ENCODE peak calls at places on chromosome 22, in five cellular contexts. One of them, this sample, is unnamed.

GRCh38 chr22:22111267-22111751 is 128.7 kb upstream of the TOP3B start:
- DNase-seq in GM23338: no peak
- DNase-seq in fibroblast of the aortic adventitia: peak; percentile 77
- DNase-seq in HTR-8/SVneo: peak; percentile 44
- DNase-seq in NCI-H510A treated with DMSO at 0.1 percent for 48 hours: no peak
- DNase-seq in this sample: no peak

GRCh38 chr22:29555065-29555644 is 1.6 kb upstream of the THOC5 start:
- DNase-seq in GM23338: no peak
- DNase-seq in fibroblast of the aortic adventitia: peak; percentile 6
- DNase-seq in HTR-8/SVneo: no peak
- DNase-seq in NCI-H510A treated with DMSO at 0.1 percent for 48 hours: no peak
- DNase-seq in this sample: no peak

GRCh38 chr22:46815132-46815531 is 52.7 kb downstream of the TBC1D22A start:
- DNase-seq in GM23338: no peak
- DNase-seq in fibroblast of the aortic adventitia: no peak
- DNase-seq in HTR-8/SVneo: no peak
- DNase-seq in NCI-H510A treated with DMSO at 0.1 percent for 48 hours: no peak
- DNase-seq in this sample: no peak

GRCh38 chr22:48204296-48204695 is 1441.8 kb downstream of the TBC1D22A start:
- DNase-seq in GM23338: no peak
- DNase-seq in fibroblast of the aortic adventitia: no peak
- DNase-seq in HTR-8/SVneo: no peak
- DNase-seq in NCI-H510A treated with DMSO at 0.1 percent for 48 hours: no peak
- DNase-seq in this sample: no peak

GRCh38 chr22:43228330-43228729 is 41.4 kb upstream of the TTLL12 start:
- DNase-seq in GM23338: peak; percentile 88
- DNase-seq in fibroblast of the aortic adventitia: peak; percentile 16
- DNase-seq in HTR-8/SVneo: peak; percentile 43
- DNase-seq in NCI-H510A treated with DMSO at 0.1 percent for 48 hours: no peak
- DNase-seq in this sample: peak; percentile 10

GRCh38 chr22:40436460-40437431 is 66.4 kb downstream of the SGSM3 start:
- DNase-seq in GM23338: peak; percentile 79
- DNase-seq in fibroblast of the aortic adventitia: peak; percentile 86
- DNase-seq in HTR-8/SVneo: peak; percentile 29
- DNase-seq in NCI-H510A treated with DMSO at 0.1 percent for 48 hours: peak; percentile 59
- DNase-seq in this sample: peak; percentile 53

GRCh38 chr22:24810043-24810749 is 4.2 kb downstream of the SGSM1 start:
- DNase-seq in GM23338: peak; percentile 66
- DNase-seq in fibroblast of the aortic adventitia: no peak
- DNase-seq in HTR-8/SVneo: no peak
- DNase-seq in NCI-H510A treated with DMSO at 0.1 percent for 48 hours: no peak
- DNase-seq in this sample: no peak

GRCh38 chr22:25219211-25219689 is at the start of gene CRYBB2:
- DNase-seq in GM23338: no peak
- DNase-seq in fibroblast of the aortic adventitia: no peak
- DNase-seq in HTR-8/SVneo: no peak
- DNase-seq in NCI-H510A treated with DMSO at 0.1 percent for 48 hours: no peak
- DNase-seq in this sample: no peak

GRCh38 chr22:36277482-36278291 is 24.8 kb downstream of the APOL1 start:
- DNase-seq in GM23338: peak; percentile 87
- DNase-seq in fibroblast of the aortic adventitia: peak; percentile 69
- DNase-seq in HTR-8/SVneo: peak; percentile 44
- DNase-seq in NCI-H510A treated with DMSO at 0.1 percent for 48 hours: peak; percentile 8
- DNase-seq in this sample: peak; percentile 40

GRCh38 chr22:29536411-29536810 is 17.1 kb downstream of the THOC5 start:
- DNase-seq in GM23338: no peak
- DNase-seq in fibroblast of the aortic adventitia: no peak
- DNase-seq in HTR-8/SVneo: no peak
- DNase-seq in NCI-H510A treated with DMSO at 0.1 percent for 48 hours: no peak
- DNase-seq in this sample: no peak

GRCh38 chr22:28883657-28883916 is 215 bp downstream of the ZNRF3 start:
- DNase-seq in GM23338: no peak
- DNase-seq in fibroblast of the aortic adventitia: no peak
- DNase-seq in HTR-8/SVneo: no peak
- DNase-seq in NCI-H510A treated with DMSO at 0.1 percent for 48 hours: no peak
- DNase-seq in this sample: no peak

GRCh38 chr22:49869855-49870712 is 16.4 kb downstream of the ZBED4 start:
- DNase-seq in GM23338: no peak
- DNase-seq in fibroblast of the aortic adventitia: no peak
- DNase-seq in HTR-8/SVneo: no peak
- DNase-seq in NCI-H510A treated with DMSO at 0.1 percent for 48 hours: no peak
- DNase-seq in this sample: no peak

GRCh38 chr22:33331017-33331416 is 272.8 kb upstream of the SYN3 start:
- DNase-seq in GM23338: no peak
- DNase-seq in fibroblast of the aortic adventitia: no peak
- DNase-seq in HTR-8/SVneo: no peak
- DNase-seq in NCI-H510A treated with DMSO at 0.1 percent for 48 hours: no peak
- DNase-seq in this sample: no peak

GRCh38 chr22:19757985-19758895 is 2.3 kb upstream of the TBX1 start:
- DNase-seq in GM23338: peak; percentile 40
- DNase-seq in fibroblast of the aortic adventitia: no peak
- DNase-seq in HTR-8/SVneo: no peak
- DNase-seq in NCI-H510A treated with DMSO at 0.1 percent for 48 hours: no peak
- DNase-seq in this sample: no peak

GRCh38 chr22:46574438-46574992 is 37.1 kb upstream of the CELSR1 start:
- DNase-seq in GM23338: no peak
- DNase-seq in fibroblast of the aortic adventitia: no peak
- DNase-seq in HTR-8/SVneo: no peak
- DNase-seq in NCI-H510A treated with DMSO at 0.1 percent for 48 hours: no peak
- DNase-seq in this sample: no peak

GRCh38 chr22:32602154-32602553 is 127.5 kb downstream of the FBXO7 start:
- DNase-seq in GM23338: no peak
- DNase-seq in fibroblast of the aortic adventitia: no peak
- DNase-seq in HTR-8/SVneo: no peak
- DNase-seq in NCI-H510A treated with DMSO at 0.1 percent for 48 hours: no peak
- DNase-seq in this sample: no peak

GRCh38 chr22:39839917-39840510 is 53.5 kb downstream of the ENTHD1 start:
- DNase-seq in GM23338: no peak
- DNase-seq in fibroblast of the aortic adventitia: no peak
- DNase-seq in HTR-8/SVneo: no peak
- DNase-seq in NCI-H510A treated with DMSO at 0.1 percent for 48 hours: no peak
- DNase-seq in this sample: no peak

GRCh38 chr22:19909350-19910179 is 32.0 kb upstream of the COMT start:
- DNase-seq in GM23338: peak; percentile 88
- DNase-seq in fibroblast of the aortic adventitia: peak; percentile 85
- DNase-seq in HTR-8/SVneo: peak; percentile 87
- DNase-seq in NCI-H510A treated with DMSO at 0.1 percent for 48 hours: peak; percentile 58
- DNase-seq in this sample: peak; percentile 51

GRCh38 chr22:17998913-17999312 is 25.4 kb downstream of the MICAL3 start:
- DNase-seq in GM23338: no peak
- DNase-seq in fibroblast of the aortic adventitia: no peak
- DNase-seq in HTR-8/SVneo: no peak
- DNase-seq in NCI-H510A treated with DMSO at 0.1 percent for 48 hours: no peak
- DNase-seq in this sample: no peak

GRCh38 chr22:19431641-19432091 is at the start of gene HIRA:
- DNase-seq in GM23338: peak; percentile 84
- DNase-seq in fibroblast of the aortic adventitia: peak; percentile 72
- DNase-seq in HTR-8/SVneo: peak; percentile 60
- DNase-seq in NCI-H510A treated with DMSO at 0.1 percent for 48 hours: peak; percentile 12
- DNase-seq in this sample: peak; percentile 53

GRCh38 chr22:19972652-19973550 is 31.3 kb upstream of the TXNRD2 start:
- DNase-seq in GM23338: peak; percentile 49
- DNase-seq in fibroblast of the aortic adventitia: no peak
- DNase-seq in HTR-8/SVneo: no peak
- DNase-seq in NCI-H510A treated with DMSO at 0.1 percent for 48 hours: no peak
- DNase-seq in this sample: no peak

This sample was measured in HCT116.